ENCODE peak calls at places on chromosome 22, in eight cellular contexts. Q, J, X, R, O, D, M and T are unnamed samples.

GRCh38 chr22:27797793-27798525 is 3.6 kb downstream of the MN1 start:
- DNase-seq in Q (no peak), J (no peak), X (no peak), R (no peak), O (no peak), D (no peak), M (no peak), T (no peak)

GRCh38 chr22:20196094-20196840 is 45.4 kb upstream of the CCDC188 start:
- DNase-seq in Q (no peak), J (no peak), X (no peak), R (no peak), O (no peak), D (no peak), M (peak), T (no peak)

GRCh38 chr22:47205081-47205491 is 442.6 kb downstream of the TBC1D22A start:
- DNase-seq in Q (no peak), J (peak), X (peak), R (no peak), O (no peak), D (no peak), M (no peak), T (no peak)

GRCh38 chr22:19728836-19729235 is 5.5 kb downstream of the GP1BB start:
- DNase-seq in Q (no peak), J (no peak), X (no peak), R (no peak), O (no peak), D (no peak), M (no peak), T (no peak)

GRCh38 chr22:31361743-31362142 is 15.6 kb upstream of the PATZ1 start:
- DNase-seq in Q (no peak), J (no peak), X (no peak), R (no peak), O (no peak), D (no peak), M (no peak), T (no peak)

GRCh38 chr22:41613456-41613855 is 7.4 kb downstream of the DESI1 start:
- DNase-seq in Q (no peak), J (peak), X (no peak), R (no peak), O (no peak), D (no peak), M (no peak), T (no peak)

GRCh38 chr22:29626497-29627195 is 23.2 kb downstream of the NF2 start:
- DNase-seq in Q (no peak), J (no peak), X (no peak), R (peak), O (no peak), D (no peak), M (no peak), T (no peak)

GRCh38 chr22:19819209-19819910 is 35.3 kb downstream of the GNB1L start:
- DNase-seq in Q (no peak), J (no peak), X (peak), R (no peak), O (no peak), D (no peak), M (peak), T (no peak)

GRCh38 chr22:27260087-27260730 is 541.3 kb downstream of the MN1 start:
- DNase-seq in Q (no peak), J (no peak), X (no peak), R (no peak), O (no peak), D (no peak), M (no peak), T (no peak)

GRCh38 chr22:20439928-20440575 is 2.4 kb upstream of the SCARF2 start:
- DNase-seq in Q (peak), J (no peak), X (no peak), R (no peak), O (no peak), D (no peak), M (no peak), T (no peak)

GRCh38 chr22:19622061-19622441 is 92.3 kb upstream of the SEPTIN5 start:
- DNase-seq in Q (no peak), J (no peak), X (no peak), R (no peak), O (no peak), D (no peak), M (no peak), T (no peak)

GRCh38 chr22:26438006-26438405 is 8.9 kb downstream of the ASPHD2 start:
- DNase-seq in Q (no peak), J (no peak), X (no peak), R (no peak), O (no peak), D (no peak), M (no peak), T (no peak)

GRCh38 chr22:48943567-48944432 is 883.9 kb downstream of the BRD1 start:
- DNase-seq in Q (no peak), J (peak), X (peak), R (no peak), O (no peak), D (no peak), M (no peak), T (no peak)

GRCh38 chr22:29328566-29329500 is 13.3 kb upstream of the RASL10A start:
- DNase-seq in Q (no peak), J (no peak), X (no peak), R (no peak), O (no peak), D (no peak), M (no peak), T (no peak)

GRCh38 chr22:29704528-29705285 is 15.1 kb upstream of the CABP7 start:
- DNase-seq in Q (no peak), J (no peak), X (no peak), R (peak), O (peak), D (no peak), M (no peak), T (peak)

GRCh38 chr22:49629586-49630447 is 197.9 kb downstream of the BRD1 start:
- DNase-seq in Q (no peak), J (no peak), X (no peak), R (no peak), O (no peak), D (no peak), M (no peak), T (no peak)

GRCh38 chr22:26372890-26373289 is 56.2 kb upstream of the ASPHD2 start:
- DNase-seq in Q (no peak), J (no peak), X (no peak), R (no peak), O (no peak), D (no peak), M (no peak), T (no peak)

GRCh38 chr22:28024422-28024888 is 105.4 kb upstream of the PITPNB start:
- DNase-seq in Q (peak), J (peak), X (no peak), R (no peak), O (no peak), D (no peak), M (no peak), T (no peak)

GRCh38 chr22:47810505-47811500 is 1048.4 kb downstream of the TBC1D22A start:
- DNase-seq in Q (no peak), J (no peak), X (peak), R (no peak), O (no peak), D (no peak), M (no peak), T (no peak)

GRCh38 chr22:23002612-23003180 is 67.6 kb upstream of the GNAZ start:
- DNase-seq in Q (no peak), J (no peak), X (no peak), R (no peak), O (no peak), D (no peak), M (no peak), T (no peak)

GRCh38 chr22:19688301-19689290 is 25.7 kb upstream of the SEPTIN5 start:
- DNase-seq in Q (no peak), J (no peak), X (no peak), R (no peak), O (no peak), D (no peak), M (no peak), T (no peak)

GRCh38 chr22:48441553-48441850 is 1386.2 kb downstream of the BRD1 start:
- DNase-seq in Q (no peak), J (peak), X (no peak), R (no peak), O (no peak), D (no peak), M (no peak), T (no peak)

GRCh38 chr22:29524440-29525191 is 28.9 kb downstream of the THOC5 start:
- DNase-seq in Q (no peak), J (peak), X (no peak), R (peak), O (no peak), D (no peak), M (peak), T (no peak)

GRCh38 chr22:30444632-30445437 is 19.3 kb downstream of the MTFP1 start:
- DNase-seq in Q (no peak), J (peak), X (no peak), R (peak), O (no peak), D (no peak), M (no peak), T (peak)

GRCh38 chr22:32754413-32755041 is 47.0 kb upstream of the TIMP3 start:
- DNase-seq in Q (no peak), J (no peak), X (no peak), R (peak), O (no peak), D (no peak), M (no peak), T (no peak)

GRCh38 chr22:46770151-46770641 is 7.7 kb downstream of the TBC1D22A start:
- DNase-seq in Q (no peak), J (no peak), X (no peak), R (no peak), O (no peak), D (no peak), M (peak), T (no peak)

GRCh38 chr22:22235564-22235963 is 9.0 kb upstream of the VPREB1 start:
- DNase-seq in Q (no peak), J (no peak), X (no peak), R (peak), O (no peak), D (peak), M (no peak), T (no peak)

GRCh38 chr22:48369789-48370507 is 1457.7 kb downstream of the BRD1 start:
- DNase-seq in Q (peak), J (peak), X (no peak), R (no peak), O (no peak), D (no peak), M (no peak), T (no peak)

GRCh38 chr22:22863001-22863400 is 24.6 kb upstream of the IGLL5 start:
- DNase-seq in Q (no peak), J (no peak), X (peak), R (no peak), O (no peak), D (no peak), M (no peak), T (no peak)

GRCh38 chr22:32546480-32546879 is 71.9 kb downstream of the FBXO7 start:
- DNase-seq in Q (no peak), J (peak), X (no peak), R (no peak), O (no peak), D (no peak), M (no peak), T (no peak)

GRCh38 chr22:22037740-22038139 is 55.2 kb upstream of the TOP3B start:
- DNase-seq in Q (no peak), J (no peak), X (no peak), R (peak), O (no peak), D (no peak), M (no peak), T (no peak)

GRCh38 chr22:42957544-42957943 is 57.4 kb downstream of the PACSIN2 start:
- DNase-seq in Q (no peak), J (peak), X (no peak), R (no peak), O (no peak), D (no peak), M (no peak), T (no peak)
- H3K27ac ChIP-seq in Q (no peak), J (no peak), X (no peak), R (no peak), O (no peak), D (no peak), M (no peak), T (no peak)

GRCh38 chr22:35379146-35379993 is 1.5 kb upstream of the HMOX1 start:
- DNase-seq in Q (peak), J (no peak), X (no peak), R (no peak), O (no peak), D (no peak), M (no peak), T (no peak)

GRCh38 chr22:35378547-35379078 is 2.3 kb upstream of the HMOX1 start:
- DNase-seq in Q (no peak), J (no peak), X (no peak), R (peak), O (no peak), D (no peak), M (no peak), T (no peak)

GRCh38 chr22:35381424-35381772 is 502 bp downstream of the HMOX1 start:
- DNase-seq in Q (no peak), J (no peak), X (no peak), R (no peak), O (no peak), D (no peak), M (no peak), T (no peak)

GRCh38 chr22:35380537-35381423 is at the start of gene HMOX1:
- DNase-seq in Q (peak), J (peak), X (no peak), R (peak), O (peak), D (peak), M (peak), T (peak)

DNA sequence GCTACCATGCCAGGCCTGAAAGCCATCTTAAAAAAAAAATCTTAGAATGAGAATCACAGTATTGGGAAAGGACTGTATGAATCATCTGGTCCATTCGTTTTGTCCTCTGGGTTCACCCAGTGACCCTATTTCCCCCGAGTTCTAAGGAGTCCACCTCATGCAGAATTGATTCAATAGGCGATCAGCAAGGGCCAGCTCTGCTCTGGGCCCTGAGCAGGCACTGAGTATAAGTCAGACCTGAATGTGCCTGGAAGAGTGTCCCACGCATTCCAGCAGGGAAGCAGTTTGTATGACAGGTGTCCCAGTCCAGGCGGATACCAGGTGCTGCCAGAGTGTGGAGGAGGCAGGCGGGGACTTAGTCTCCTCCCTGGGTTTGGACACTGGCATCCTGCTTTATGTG is 883 bp upstream of the HMOX1 start:
- DNase-seq in Q (no peak), J (no peak), X (no peak), R (no peak), O (no peak), D (no peak), M (no peak), T (no peak)
- H3K27ac ChIP-seq in Q (peak), J (peak), X (peak), R (no peak), O (peak), D (no peak), M (no peak), T (peak)

GRCh38 chr22:38901111-38901641 is 29.2 kb upstream of the CBX6 start:
- DNase-seq in Q (no peak), J (no peak), X (no peak), R (no peak), O (no peak), D (no peak), M (no peak), T (no peak)
- H3K27ac ChIP-seq in Q (no peak), J (no peak), X (no peak), R (no peak), O (no peak), D (no peak), M (no peak), T (no peak)

GRCh38 chr22:37137903-37138665 is 11.6 kb downstream of the IL2RB start:
- DNase-seq in Q (no peak), J (no peak), X (no peak), R (no peak), O (no peak), D (no peak), M (no peak), T (no peak)
- H3K27ac ChIP-seq in Q (no peak), J (no peak), X (no peak), R (no peak), O (no peak), D (no peak), M (no peak), T (no peak)

GRCh38 chr22:37906364-37907008 is 389 bp downstream of the MICALL1 start:
- DNase-seq in Q (peak), J (no peak), X (no peak), R (no peak), O (no peak), D (peak), M (peak), T (no peak)
- H3K27ac ChIP-seq in Q (peak), J (peak), X (peak), R (no peak), O (peak), D (peak), M (peak), T (peak)

GRCh38 chr22:24406322-24407277 is 20.8 kb upstream of the ADORA2A start:
- DNase-seq in Q (no peak), J (no peak), X (no peak), R (no peak), O (no peak), D (no peak), M (no peak), T (no peak)
- H3K27ac ChIP-seq in Q (no peak), J (no peak), X (no peak), R (peak), O (no peak), D (no peak), M (no peak), T (no peak)